ENCODE peak calls at places on chromosomes 2 and 18, in six cellular contexts. C, G, P, D, X and F are unnamed samples.

GRCh38 chr18:69795785-69796184 is 151.9 kb downstream of the CD226 start:
- DNase-seq in C (no peak), G (no peak), P (peak; percentile 59), D (no peak), X (no peak), F (peak; percentile 46)

GRCh38 chr18:76436342-76436741 is 58.7 kb downstream of the ZNF516 start:
- DNase-seq in C (no peak), G (no peak), P (no peak), D (no peak), X (no peak), F (no peak)

GRCh38 chr2:44135771-44136170 is 32.9 kb upstream of the PPM1B start:
- DNase-seq in C (no peak), G (no peak), P (peak; percentile 76), D (no peak), X (no peak), F (peak; percentile 46)

GRCh38 chr18:32734442-32734841 is 38.4 kb downstream of the KLHL14 start:
- DNase-seq in C (no peak), G (no peak), P (no peak), D (no peak), X (no peak), F (no peak)

GRCh38 chr2:60884795-60885194 is 3.4 kb downstream of the REL start:
- DNase-seq in C (no peak), G (no peak), P (peak; percentile 38), D (no peak), X (no peak), F (no peak)

GRCh38 chr2:240347949-240348500 is 87.4 kb upstream of the GPC1 start:
- DNase-seq in C (no peak), G (no peak), P (no peak), D (no peak), X (no peak), F (no peak)

GRCh38 chr18:59042477-59042842 is 97.2 kb upstream of the SEC11C start:
- DNase-seq in C (no peak), G (no peak), P (peak; percentile 80), D (no peak), X (no peak), F (no peak)

GRCh38 chr18:13043066-13043465 is 51.9 kb downstream of the CEP192 start:
- DNase-seq in C (no peak), G (no peak), P (no peak), D (no peak), X (no peak), F (no peak)

GRCh38 chr2:240614391-240614790 is 10.9 kb upstream of the GPR35 start:
- DNase-seq in C (no peak), G (no peak), P (no peak), D (no peak), X (no peak), F (no peak)

GRCh38 chr2:11343626-11344341 is 652 bp downstream of the ROCK2 start:
- DNase-seq in C (peak; percentile 15), G (peak; percentile 47), P (peak; percentile 56), D (peak; percentile 16), X (peak; percentile 66), F (peak; percentile 58)

GRCh38 chr2:97728091-97728596 is 14.8 kb downstream of the ZAP70 start:
- DNase-seq in C (no peak), G (no peak), P (no peak), D (no peak), X (no peak), F (no peak)

GRCh38 chr2:36704475-36705150 is 8.1 kb downstream of the VIT start:
- DNase-seq in C (no peak), G (no peak), P (no peak), D (no peak), X (no peak), F (no peak)

GRCh38 chr2:9641641-9642040 is 10.8 kb upstream of the YWHAQ start:
- DNase-seq in C (no peak), G (no peak), P (no peak), D (no peak), X (no peak), F (no peak)

GRCh38 chr2:239975665-239976064 is 49.5 kb downstream of the NDUFA10 start:
- DNase-seq in C (no peak), G (no peak), P (no peak), D (no peak), X (no peak), F (no peak)

GRCh38 chr2:108243566-108243965 is 3.8 kb downstream of the SULT1C3 start:
- DNase-seq in C (no peak), G (no peak), P (peak; percentile 8), D (no peak), X (no peak), F (no peak)

GRCh38 chr2:233240897-233241296 is 10.6 kb upstream of the ATG16L1 start:
- DNase-seq in C (no peak), G (no peak), P (no peak), D (peak; percentile 35), X (no peak), F (no peak)

GRCh38 chr2:122643725-122644329 is 888.4 kb downstream of the TSN start:
- DNase-seq in C (no peak), G (no peak), P (peak; percentile 86), D (no peak), X (peak; percentile 92), F (peak; percentile 26)

GRCh38 chr2:222248256-222248655 is 50.5 kb downstream of the PAX3 start:
- DNase-seq in C (no peak), G (no peak), P (no peak), D (no peak), X (no peak), F (no peak)

GRCh38 chr2:240620859-240621258 is 4.4 kb upstream of the GPR35 start:
- DNase-seq in C (no peak), G (no peak), P (no peak), D (no peak), X (no peak), F (no peak)

GRCh38 chr2:56369316-56369715 is 185.5 kb downstream of the CCDC85A start:
- DNase-seq in C (no peak), G (no peak), P (peak; percentile 70), D (no peak), X (no peak), F (peak; percentile 7)

GRCh38 chr2:45210466-45211195 is 201.4 kb upstream of the SIX2 start:
- DNase-seq in C (no peak), G (no peak), P (peak; percentile 16), D (no peak), X (peak; percentile 66), F (no peak)

GRCh38 chr18:77066101-77066500 is 66.5 kb downstream of the MBP start:
- DNase-seq in C (no peak), G (no peak), P (no peak), D (no peak), X (no peak), F (no peak)

GRCh38 chr2:134762508-134762907 is 43.7 kb upstream of the TMEM163 start:
- DNase-seq in C (no peak), G (no peak), P (no peak), D (no peak), X (no peak), F (peak; percentile 71)

GRCh38 chr2:80852808-80853139 is 548.2 kb upstream of the LRRTM1 start:
- DNase-seq in C (no peak), G (no peak), P (no peak), D (no peak), X (no peak), F (no peak)

GRCh38 chr2:54666741-54667639 is 56.5 kb upstream of the EML6 start:
- DNase-seq in C (no peak), G (peak; percentile 65), P (no peak), D (no peak), X (no peak), F (peak; percentile 80)

GRCh38 chr2:40123746-40124145 is 328.1 kb downstream of the SLC8A1 start:
- DNase-seq in C (no peak), G (no peak), P (peak; percentile 52), D (no peak), X (no peak), F (no peak)

GRCh38 chr18:48836231-48836805 is 114.4 kb downstream of the SMAD7 start:
- DNase-seq in C (no peak), G (no peak), P (no peak), D (no peak), X (no peak), F (no peak)

GRCh38 chr2:108193251-108193650 is 46.5 kb upstream of the SULT1C3 start:
- DNase-seq in C (no peak), G (no peak), P (peak; percentile 3), D (no peak), X (no peak), F (peak; percentile 35)

GRCh38 chr18:245282-245847 is 22.5 kb downstream of the THOC1 start:
- DNase-seq in C (no peak), G (peak; percentile 37), P (no peak), D (no peak), X (no peak), F (no peak)

GRCh38 chr18:24189007-24189528 is 50.2 kb downstream of the CABYR start:
- DNase-seq in C (no peak), G (no peak), P (no peak), D (no peak), X (peak; percentile 8), F (no peak)